ENCODE peak calls at places on chromosomes 1 and 21, in five cellular contexts. H is brain microvascular endothelial cell, Y is astrocyte of the spinal cord, W is lung, V is lower lobe of right lung. T is an unnamed sample.

GRCh38 chr21:35713914-35714313 is 346.4 kb downstream of the SETD4 start:
- DNase-seq in W (no peak), Y (no peak), H (no peak), V (no peak), T (no peak)

GRCh38 chr1:3249846-3250501 is 181.0 kb downstream of the PRDM16 start:
- DNase-seq in Y (peak; percentile 16), W (no peak), H (no peak), V (no peak), T (no peak)

GRCh38 chr21:45264919-45265515 is 22.7 kb downstream of the POFUT2 start:
- DNase-seq in H (no peak), V (no peak), W (no peak), Y (no peak), T (no peak)

GRCh38 chr1:11505591-11506538 is 26.9 kb downstream of the DISP3 start:
- DNase-seq in W (no peak), H (no peak), Y (no peak), V (no peak), T (no peak)

GRCh38 chr1:214632091-214632490 is 29.1 kb downstream of the CENPF start:
- DNase-seq in H (no peak), W (no peak), Y (no peak), V (no peak), T (no peak)

GRCh38 chr1:218778731-218779130 is 394.9 kb upstream of the LYPLAL1 start:
- DNase-seq in W (no peak), H (no peak), V (no peak), Y (no peak), T (no peak)

GRCh38 chr1:246160905-246161304 is 346.2 kb downstream of the SMYD3 start:
- DNase-seq in W (no peak), H (no peak), V (no peak), Y (no peak), T (no peak)

GRCh38 chr1:60564856-60565445 is 491.4 kb upstream of the C1orf87 start:
- DNase-seq in W (no peak), V (no peak), H (no peak), Y (no peak), T (no peak)

GRCh38 chr1:116847688-116848531 is 61.8 kb upstream of the PTGFRN start:
- DNase-seq in Y (peak; percentile 70), V (no peak), H (peak; percentile 59), W (no peak), T (no peak)

GRCh38 chr1:43414634-43415223 is 25.0 kb downstream of the SZT2 start:
- DNase-seq in W (peak; percentile 59), Y (peak; percentile 61), H (peak; percentile 63), V (no peak), T (no peak)

GRCh38 chr1:160062134-160062533 is 7.8 kb downstream of the KCNJ10 start:
- DNase-seq in H (no peak), V (no peak), Y (no peak), W (no peak), T (no peak)

GRCh38 chr21:45630876-45631275 is 12.6 kb upstream of the PCBP3 start:
- DNase-seq in H (no peak), W (no peak), V (no peak), Y (no peak), T (no peak)

GRCh38 chr1:159296697-159297375 is 5.3 kb upstream of the FCER1A start:
- DNase-seq in W (no peak), Y (no peak), H (no peak), V (no peak), T (no peak)

GRCh38 chr1:23610677-23611076 is 51.4 kb upstream of the ID3 start:
- DNase-seq in Y (no peak), H (no peak), W (no peak), V (no peak), T (no peak)

GRCh38 chr1:110780600-110781484 is 92.1 kb upstream of the CD53 start:
- DNase-seq in V (peak; percentile 64), Y (peak; percentile 50), W (peak; percentile 78), H (peak; percentile 70), T (no peak)

GRCh38 chr1:109185357-109185756 is 28.4 kb upstream of the SARS1 start:
- DNase-seq in V (peak; percentile 80), Y (no peak), H (peak; percentile 13), W (peak; percentile 74), T (no peak)

GRCh38 chr1:198153103-198153502 is 3.7 kb upstream of the NEK7 start:
- DNase-seq in Y (peak; percentile 93), W (peak; percentile 46), V (no peak), H (peak; percentile 66), T (no peak)

GRCh38 chr1:201825245-201825644 is 3.7 kb upstream of the IPO9 start:
- DNase-seq in V (no peak), H (no peak), W (no peak), Y (no peak), T (no peak)

GRCh38 chr1:116842654-116843053 is 67.1 kb upstream of the PTGFRN start:
- DNase-seq in V (no peak), W (no peak), Y (no peak), H (no peak), T (no peak)

GRCh38 chr1:244302889-244303609 is 148.7 kb downstream of the ADSS2 start:
- DNase-seq in Y (peak; percentile 31), V (peak; percentile 70), W (peak; percentile 83), H (peak; percentile 39), T (no peak)

GRCh38 chr1:204623894-204624361 is 61.6 kb downstream of the LRRN2 start:
- DNase-seq in Y (no peak), W (no peak), H (no peak), V (no peak), T (no peak)

DNA sequence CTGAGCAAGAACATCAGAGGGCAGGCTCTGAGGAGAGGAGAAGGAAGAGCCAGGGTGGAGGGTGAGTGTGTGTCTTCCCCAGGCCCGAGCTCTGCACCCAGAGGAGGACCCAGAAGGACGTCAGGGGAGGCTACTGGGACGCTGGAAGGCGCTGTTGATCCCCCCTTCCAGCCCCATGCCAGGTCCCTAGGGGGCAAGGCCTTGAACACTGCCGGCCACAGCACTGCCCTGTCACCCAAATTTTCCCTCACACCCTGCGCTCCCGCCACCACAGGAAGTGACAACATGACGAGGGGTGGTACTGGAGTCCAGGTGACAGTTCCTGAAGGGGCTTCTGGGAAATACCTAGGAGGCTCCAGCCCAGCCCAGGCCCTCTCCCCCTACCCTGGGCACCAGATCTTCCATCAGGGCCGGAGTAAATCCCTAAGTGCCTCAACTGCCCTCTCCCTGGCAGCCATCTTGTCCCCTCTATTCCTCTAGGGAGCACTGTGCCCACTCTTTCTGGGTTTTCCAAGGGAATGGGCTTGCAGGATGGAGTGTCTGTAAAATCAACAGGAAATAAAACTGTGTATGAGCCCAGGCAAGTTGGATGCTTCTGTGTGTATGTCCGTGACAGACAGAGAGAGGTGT is 17.1 kb downstream of the BCAN start:
- DNase-seq in W (no peak), V (no peak), Y (no peak), H (no peak), T (no peak)
- TF ChIP-seq CTCF in W (no peak), V (no peak), Y (no peak), H (no peak), T (no peak)

DNA sequence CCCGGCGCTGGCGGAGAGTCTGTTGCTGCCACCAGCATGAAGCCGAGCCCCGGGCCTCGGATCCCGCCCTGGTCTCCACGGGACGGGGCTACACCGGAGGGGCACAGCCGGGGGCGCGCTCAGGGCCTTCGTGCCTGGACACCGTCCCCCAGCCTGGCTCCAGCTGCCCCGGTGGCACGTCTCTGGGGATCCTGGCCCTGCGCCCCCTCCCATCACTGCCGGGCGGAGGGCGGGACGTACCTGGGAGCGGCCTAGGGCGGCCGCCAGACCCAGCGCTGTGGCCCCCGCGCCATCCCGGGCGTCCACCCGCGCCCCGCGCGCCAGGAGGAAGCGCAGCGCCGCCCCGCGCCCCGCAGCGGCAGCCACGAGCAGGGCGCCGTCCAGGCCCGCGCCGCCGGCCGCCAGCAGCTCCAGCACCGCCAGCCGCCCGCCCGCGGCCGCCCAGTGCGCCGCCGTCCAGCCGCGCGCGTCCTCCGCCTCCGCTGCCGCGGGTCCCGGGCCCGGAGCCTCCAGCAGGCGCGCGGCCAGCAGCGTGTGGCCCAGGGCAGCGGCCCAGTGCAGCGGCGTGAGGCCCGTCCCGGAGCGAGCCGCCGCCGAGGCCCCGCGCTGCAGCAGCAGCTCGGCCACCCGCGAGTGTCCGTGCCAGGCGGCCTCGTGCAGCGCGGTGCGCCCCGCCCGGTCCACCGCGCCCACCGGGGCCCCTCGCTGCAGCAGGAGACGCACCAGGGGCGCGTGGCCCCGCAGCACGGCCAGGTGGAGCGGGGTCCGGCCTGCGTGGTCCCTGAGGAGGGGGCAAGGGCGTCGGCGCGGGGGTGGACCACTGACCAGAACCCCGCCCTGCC is 1.0 kb downstream of the ANKRD65 start:
- DNase-seq in Y (no peak), H (no peak), V (peak; percentile 48), W (no peak), T (peak; percentile 94)
- TF ChIP-seq CTCF in Y (no peak), H (no peak), V (no peak), W (no peak), T (no peak)

DNA sequence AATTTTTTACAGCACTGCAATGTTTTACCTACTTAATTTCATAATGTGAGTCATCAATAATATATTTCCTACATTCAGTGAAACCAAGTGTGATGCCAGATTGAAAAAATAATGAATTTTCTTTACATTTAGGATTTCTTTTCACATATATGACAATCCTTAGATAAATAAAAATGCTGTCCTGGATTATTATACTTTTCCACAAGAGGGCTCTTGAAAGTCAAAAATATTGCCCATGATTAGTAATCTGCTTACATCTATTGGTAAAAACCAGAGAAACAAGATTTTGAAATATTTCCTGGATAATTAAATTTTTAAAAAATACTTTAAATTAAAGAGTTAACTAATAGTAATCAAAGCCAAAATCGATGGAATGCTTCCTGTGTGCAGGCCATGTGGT is 86.8 kb upstream of the PLPPR4 start:
- DNase-seq in V (no peak), H (no peak), W (no peak), Y (no peak), T (no peak)
- TF ChIP-seq CTCF in V (no peak), H (no peak), W (no peak), Y (peak; percentile 5), T (peak; percentile 69)

GRCh38 chr1:26696645-26697440 is 1.0 kb downstream of the ARID1A start:
- DNase-seq in V (peak; percentile 74), H (no peak), Y (no peak), W (peak; percentile 45), T (no peak)

GRCh38 chr1:26696191-26696644 is 403 bp downstream of the ARID1A start:
- DNase-seq in V (peak; percentile 62), H (no peak), W (no peak), Y (no peak), T (no peak)

GRCh38 chr1:26694185-26694572 is 1.6 kb upstream of the ARID1A start:
- DNase-seq in W (no peak), V (no peak), Y (no peak), H (no peak), T (no peak)

GRCh38 chr1:26694597-26695416 is 1.0 kb upstream of the ARID1A start:
- DNase-seq in W (no peak), V (no peak), Y (no peak), H (no peak), T (no peak)

DNA sequence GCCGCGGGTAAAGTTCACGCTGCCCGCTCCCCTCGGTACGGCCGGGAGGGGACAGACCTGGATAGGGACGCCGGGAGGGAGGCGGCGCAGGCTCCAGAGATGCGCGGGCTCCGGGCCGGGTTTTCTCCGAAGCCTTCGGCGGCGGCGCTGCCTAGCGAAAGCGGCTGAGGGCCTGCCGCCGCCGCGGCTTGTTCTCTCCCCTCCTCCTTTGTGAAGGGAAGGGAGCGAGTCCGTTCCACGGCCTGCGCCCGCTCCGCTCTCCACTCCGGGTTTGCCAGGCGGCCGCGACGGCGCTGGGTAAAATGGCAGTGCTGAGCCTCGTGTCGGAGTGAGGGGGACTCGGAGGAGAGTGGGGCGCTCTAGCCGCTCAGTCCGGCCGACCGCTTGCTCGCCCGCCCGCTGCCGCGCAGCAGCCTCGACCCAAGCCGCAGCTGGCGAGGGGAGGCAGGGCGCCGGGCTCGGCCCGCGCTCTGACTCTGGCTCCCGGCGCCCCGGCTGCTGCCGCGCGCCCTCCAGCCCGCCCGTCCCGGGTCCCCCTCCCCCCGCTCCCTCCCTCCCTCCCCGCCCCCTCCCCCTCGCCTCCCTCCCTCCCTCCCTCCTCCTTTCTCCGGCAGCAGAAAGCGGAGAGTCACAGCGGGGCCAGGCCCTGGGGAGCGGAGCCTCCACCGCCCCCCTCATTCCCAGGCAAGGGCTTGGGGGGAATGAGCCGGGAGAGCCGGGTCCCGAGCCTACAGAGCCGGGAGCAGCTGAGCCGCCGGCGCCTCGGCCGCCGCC is at the start of gene ARID1A:
- DNase-seq in Y (peak; percentile 99), W (peak; percentile 96), H (peak; percentile 95), V (peak; percentile 98), T (peak; percentile 97)
- TF ChIP-seq CTCF in Y (no peak), W (peak; percentile 1), H (peak; percentile 8), V (peak; percentile 18), T (peak; percentile 32)

T was measured in chondrocyte.